ENCODE peak calls at places on chromosome 19, in four cellular contexts. W is epithelial cell of esophagus, V is thyroid gland, Y is T-cell. S is an unnamed sample.

GRCh38 chr19:21483589-21484170 is 21.7 kb upstream of the ZNF429 start:
- DNase-seq in W (peak; percentile 17), V (peak; percentile 60), Y (peak; percentile 46), S (no peak)

GRCh38 chr19:44772969-44773368 is 4.7 kb upstream of the CBLC start:
- DNase-seq in W (no peak), V (no peak), Y (no peak), S (no peak)

GRCh38 chr19:19627716-19628498 is at the start of gene LPAR2:
- DNase-seq in W (peak; percentile 60), V (peak; percentile 72), Y (peak; percentile 81), S (no peak)

GRCh38 chr19:23286477-23286876 is 36.3 kb upstream of the ZNF724 start:
- DNase-seq in W (no peak), V (no peak), Y (no peak), S (no peak)

GRCh38 chr19:18006895-18007604 is 920 bp upstream of the ARRDC2 start:
- DNase-seq in W (peak; percentile 76), V (peak; percentile 84), Y (peak; percentile 66), S (peak; percentile 49)

GRCh38 chr19:16473875-16474397 is 2.2 kb upstream of the EPS15L1 start:
- DNase-seq in W (no peak), V (peak; percentile 37), Y (no peak), S (no peak)

GRCh38 chr19:327291-328024 is 17.1 kb downstream of the MIER2 start:
- DNase-seq in W (no peak), V (no peak), Y (no peak), S (no peak)

GRCh38 chr19:56423985-56424353 is 19.8 kb downstream of the ZNF583 start:
- DNase-seq in W (no peak), V (no peak), Y (no peak), S (no peak)

GRCh38 chr19:53554804-53555203 is 16.9 kb downstream of the ZNF331 start:
- DNase-seq in W (no peak), V (peak; percentile 10), Y (no peak), S (no peak)

GRCh38 chr19:32816555-32817099 is 52.9 kb downstream of the SLC7A9 start:
- DNase-seq in W (no peak), V (no peak), Y (no peak), S (no peak)

GRCh38 chr19:46631481-46631880 is 4.5 kb downstream of the GNG8 start:
- DNase-seq in W (peak; percentile 52), V (no peak), Y (no peak), S (no peak)

GRCh38 chr19:56917998-56918397 is 77.5 kb upstream of the PEG3 start:
- DNase-seq in W (no peak), V (no peak), Y (no peak), S (no peak)

GRCh38 chr19:35458821-35459391 is 10.8 kb downstream of the FFAR2 start:
- DNase-seq in W (no peak), V (no peak), Y (no peak), S (no peak)

GRCh38 chr19:4499855-4500254 is 18.4 kb downstream of the PLIN4 start:
- DNase-seq in W (no peak), V (no peak), Y (no peak), S (no peak)

GRCh38 chr19:37902668-37903067 is 3.7 kb downstream of the WDR87 start:
- DNase-seq in W (peak; percentile 84), V (peak; percentile 92), Y (peak; percentile 61), S (peak; percentile 10)

GRCh38 chr19:49224856-49225255 is 67.3 kb downstream of the TRPM4 start:
- DNase-seq in W (peak; percentile 71), V (peak; percentile 60), Y (no peak), S (no peak)

GRCh38 chr19:21841081-21841783 is 5.2 kb upstream of the ZNF43 start:
- DNase-seq in W (no peak), V (no peak), Y (no peak), S (no peak)

GRCh38 chr19:39182174-39182505 is 14.6 kb upstream of the NCCRP1 start:
- DNase-seq in W (peak; percentile 52), V (peak; percentile 40), Y (no peak), S (no peak)

GRCh38 chr19:18762125-18763023 is 28.7 kb downstream of the COMP start:
- DNase-seq in W (peak; percentile 85), V (peak; percentile 99), Y (no peak), S (no peak)

GRCh38 chr19:33416307-33417215 is 43.1 kb downstream of the CEBPG start:
- DNase-seq in W (peak; percentile 77), V (peak; percentile 67), Y (peak; percentile 61), S (no peak)

GRCh38 chr19:33905937-33906577 is 109.4 kb downstream of the KCTD15 start:
- DNase-seq in W (peak; percentile 85), V (peak; percentile 78), Y (no peak), S (no peak)

GRCh38 chr19:1856698-1857603 is 6.4 kb downstream of the KLF16 start:
- DNase-seq in W (peak; percentile 87), V (peak; percentile 84), Y (no peak), S (no peak)

GRCh38 chr19:1168877-1169791 is 4.9 kb downstream of the SBNO2 start:
- DNase-seq in W (peak; percentile 90), V (peak; percentile 52), Y (no peak), S (peak; percentile 75)

GRCh38 chr19:38544569-38545315 is 73.0 kb downstream of the MAP4K1 start:
- DNase-seq in W (no peak), V (no peak), Y (no peak), S (no peak)

GRCh38 chr19:48445606-48446481 is at the start of gene GRWD1:
- DNase-seq in W (peak; percentile 98), V (peak; percentile 95), Y (peak; percentile 97), S (peak; percentile 65)

GRCh38 chr19:7874080-7874856 is at the start of gene PRR36:
- DNase-seq in W (peak; percentile 24), V (peak; percentile 56), Y (no peak), S (no peak)

GRCh38 chr19:3667037-3667638 is 33.1 kb downstream of the PIP5K1C start:
- DNase-seq in W (no peak), V (no peak), Y (no peak), S (no peak)

GRCh38 chr19:35153701-35154534 is 617 bp upstream of the FXYD5 start:
- DNase-seq in W (peak; percentile 49), V (no peak), Y (peak; percentile 72), S (no peak)

GRCh38 chr19:19468424-19469050 is 46.8 kb downstream of the TSSK6 start:
- DNase-seq in W (no peak), V (no peak), Y (no peak), S (no peak)

GRCh38 chr19:49975051-49975450 is 14.1 kb upstream of the SIGLEC11 start:
- DNase-seq in W (no peak), V (no peak), Y (no peak), S (no peak)

GRCh38 chr19:35080613-35081170 is 34.9 kb upstream of the FXYD3 start:
- DNase-seq in W (no peak), V (no peak), Y (no peak), S (no peak)

GRCh38 chr19:51531349-51532315 is at the start of gene SIGLEC6:
- DNase-seq in W (no peak), V (no peak), Y (no peak), S (no peak)

GRCh38 chr19:3670258-3670795 is 29.9 kb downstream of the PIP5K1C start:
- DNase-seq in W (no peak), V (peak; percentile 26), Y (no peak), S (no peak)

S was measured in GOT3.